ENCODE peak calls at places on chromosomes 13 and 19, in seven cellular contexts. One of them, this sample, is unnamed.

GRCh38 chr19:51023946-51024345 is 2.5 kb downstream of the KLK11 start:
- DNase-seq in stimulated activated CD8-positive, alpha-beta memory T cell treated with anti-CD3 and anti-CD28 coated beads, Interleukin-2, amount 100 ng/mL, for 48 hours: no peak
- DNase-seq in neural crest cell: no peak
- DNase-seq in mucosa of descending colon: no peak
- DNase-seq in H54: no peak
- DNase-seq in aorta: no peak
- DNase-seq in NCI-H2171: no peak
- DNase-seq in this sample: no peak

GRCh38 chr19:5539431-5539833 is 28.3 kb downstream of the TINCR start:
- DNase-seq in stimulated activated CD8-positive, alpha-beta memory T cell treated with anti-CD3 and anti-CD28 coated beads, Interleukin-2, amount 100 ng/mL, for 48 hours: no peak
- DNase-seq in neural crest cell: peak
- DNase-seq in mucosa of descending colon: no peak
- DNase-seq in H54: no peak
- DNase-seq in aorta: no peak
- DNase-seq in NCI-H2171: no peak
- DNase-seq in this sample: no peak

GRCh38 chr13:99636728-99637353 is 135.6 kb downstream of the TM9SF2 start:
- DNase-seq in stimulated activated CD8-positive, alpha-beta memory T cell treated with anti-CD3 and anti-CD28 coated beads, Interleukin-2, amount 100 ng/mL, for 48 hours: no peak
- DNase-seq in neural crest cell: no peak
- DNase-seq in mucosa of descending colon: no peak
- DNase-seq in H54: no peak
- DNase-seq in aorta: no peak
- DNase-seq in NCI-H2171: no peak
- DNase-seq in this sample: no peak

GRCh38 chr13:98068511-98068910 is 74.4 kb upstream of the FARP1 start:
- DNase-seq in stimulated activated CD8-positive, alpha-beta memory T cell treated with anti-CD3 and anti-CD28 coated beads, Interleukin-2, amount 100 ng/mL, for 48 hours: no peak
- DNase-seq in neural crest cell: no peak
- DNase-seq in mucosa of descending colon: no peak
- DNase-seq in H54: no peak
- DNase-seq in aorta: no peak
- DNase-seq in NCI-H2171: no peak
- DNase-seq in this sample: no peak

GRCh38 chr19:8151499-8152035 is 2.2 kb upstream of the FBN3 start:
- DNase-seq in stimulated activated CD8-positive, alpha-beta memory T cell treated with anti-CD3 and anti-CD28 coated beads, Interleukin-2, amount 100 ng/mL, for 48 hours: no peak
- DNase-seq in neural crest cell: no peak
- DNase-seq in mucosa of descending colon: no peak
- DNase-seq in H54: peak
- DNase-seq in aorta: no peak
- DNase-seq in NCI-H2171: no peak
- DNase-seq in this sample: no peak

GRCh38 chr19:2729943-2730818 is 9.0 kb upstream of the DIRAS1 start:
- DNase-seq in stimulated activated CD8-positive, alpha-beta memory T cell treated with anti-CD3 and anti-CD28 coated beads, Interleukin-2, amount 100 ng/mL, for 48 hours: no peak
- DNase-seq in neural crest cell: no peak
- DNase-seq in mucosa of descending colon: no peak
- DNase-seq in H54: no peak
- DNase-seq in aorta: no peak
- DNase-seq in NCI-H2171: no peak
- DNase-seq in this sample: no peak

GRCh38 chr19:38289955-38290354 is 14.1 kb upstream of the C19orf33 start:
- DNase-seq in stimulated activated CD8-positive, alpha-beta memory T cell treated with anti-CD3 and anti-CD28 coated beads, Interleukin-2, amount 100 ng/mL, for 48 hours: no peak
- DNase-seq in neural crest cell: no peak
- DNase-seq in mucosa of descending colon: no peak
- DNase-seq in H54: no peak
- DNase-seq in aorta: no peak
- DNase-seq in NCI-H2171: no peak
- DNase-seq in this sample: no peak

GRCh38 chr19:45955905-45956608 is 17.6 kb downstream of the NOVA2 start:
- DNase-seq in stimulated activated CD8-positive, alpha-beta memory T cell treated with anti-CD3 and anti-CD28 coated beads, Interleukin-2, amount 100 ng/mL, for 48 hours: no peak
- DNase-seq in neural crest cell: peak
- DNase-seq in mucosa of descending colon: no peak
- DNase-seq in H54: peak
- DNase-seq in aorta: no peak
- DNase-seq in NCI-H2171: no peak
- DNase-seq in this sample: no peak

GRCh38 chr19:8569066-8569761 is 8.0 kb downstream of the MYO1F start:
- DNase-seq in stimulated activated CD8-positive, alpha-beta memory T cell treated with anti-CD3 and anti-CD28 coated beads, Interleukin-2, amount 100 ng/mL, for 48 hours: peak
- DNase-seq in neural crest cell: no peak
- DNase-seq in mucosa of descending colon: peak
- DNase-seq in H54: peak
- DNase-seq in aorta: peak
- DNase-seq in NCI-H2171: no peak
- DNase-seq in this sample: peak

GRCh38 chr19:37519890-37520289 is 13.2 kb downstream of the ZNF793 start:
- DNase-seq in stimulated activated CD8-positive, alpha-beta memory T cell treated with anti-CD3 and anti-CD28 coated beads, Interleukin-2, amount 100 ng/mL, for 48 hours: no peak
- DNase-seq in neural crest cell: no peak
- DNase-seq in mucosa of descending colon: no peak
- DNase-seq in H54: peak
- DNase-seq in aorta: no peak
- DNase-seq in NCI-H2171: no peak
- DNase-seq in this sample: no peak

GRCh38 chr19:33700408-33700757 is 78.6 kb downstream of the CHST8 start:
- DNase-seq in stimulated activated CD8-positive, alpha-beta memory T cell treated with anti-CD3 and anti-CD28 coated beads, Interleukin-2, amount 100 ng/mL, for 48 hours: no peak
- DNase-seq in neural crest cell: no peak
- DNase-seq in mucosa of descending colon: no peak
- DNase-seq in H54: no peak
- DNase-seq in aorta: no peak
- DNase-seq in NCI-H2171: no peak
- DNase-seq in this sample: no peak

GRCh38 chr13:59677966-59678814 is 485.5 kb downstream of the DIAPH3 start:
- DNase-seq in stimulated activated CD8-positive, alpha-beta memory T cell treated with anti-CD3 and anti-CD28 coated beads, Interleukin-2, amount 100 ng/mL, for 48 hours: no peak
- DNase-seq in neural crest cell: no peak
- DNase-seq in mucosa of descending colon: no peak
- DNase-seq in H54: no peak
- DNase-seq in aorta: no peak
- DNase-seq in NCI-H2171: no peak
- DNase-seq in this sample: peak

GRCh38 chr19:628168-628567 is 5.2 kb downstream of the POLRMT start:
- DNase-seq in stimulated activated CD8-positive, alpha-beta memory T cell treated with anti-CD3 and anti-CD28 coated beads, Interleukin-2, amount 100 ng/mL, for 48 hours: no peak
- DNase-seq in neural crest cell: no peak
- DNase-seq in mucosa of descending colon: no peak
- DNase-seq in H54: no peak
- DNase-seq in aorta: no peak
- DNase-seq in NCI-H2171: no peak
- DNase-seq in this sample: no peak

GRCh38 chr13:75959861-75960481 is 323.8 kb downstream of the LMO7 start:
- DNase-seq in stimulated activated CD8-positive, alpha-beta memory T cell treated with anti-CD3 and anti-CD28 coated beads, Interleukin-2, amount 100 ng/mL, for 48 hours: no peak
- DNase-seq in neural crest cell: no peak
- DNase-seq in mucosa of descending colon: no peak
- DNase-seq in H54: no peak
- DNase-seq in aorta: no peak
- DNase-seq in NCI-H2171: no peak
- DNase-seq in this sample: no peak

GRCh38 chr19:12090807-12091206 is 26.3 kb downstream of the ZNF844 start:
- DNase-seq in stimulated activated CD8-positive, alpha-beta memory T cell treated with anti-CD3 and anti-CD28 coated beads, Interleukin-2, amount 100 ng/mL, for 48 hours: peak
- DNase-seq in neural crest cell: peak
- DNase-seq in mucosa of descending colon: no peak
- DNase-seq in H54: peak
- DNase-seq in aorta: peak
- DNase-seq in NCI-H2171: no peak
- DNase-seq in this sample: peak

GRCh38 chr13:41562083-41562482 is 104.7 kb downstream of the RGCC start:
- DNase-seq in stimulated activated CD8-positive, alpha-beta memory T cell treated with anti-CD3 and anti-CD28 coated beads, Interleukin-2, amount 100 ng/mL, for 48 hours: no peak
- DNase-seq in neural crest cell: no peak
- DNase-seq in mucosa of descending colon: no peak
- DNase-seq in H54: peak
- DNase-seq in aorta: no peak
- DNase-seq in NCI-H2171: no peak
- DNase-seq in this sample: peak

GRCh38 chr19:47541507-47541906 is 26.6 kb upstream of the NAPA start:
- DNase-seq in stimulated activated CD8-positive, alpha-beta memory T cell treated with anti-CD3 and anti-CD28 coated beads, Interleukin-2, amount 100 ng/mL, for 48 hours: no peak
- DNase-seq in neural crest cell: no peak
- DNase-seq in mucosa of descending colon: no peak
- DNase-seq in H54: no peak
- DNase-seq in aorta: no peak
- DNase-seq in NCI-H2171: no peak
- DNase-seq in this sample: no peak

GRCh38 chr13:78319101-78319627 is 284.2 kb downstream of the POU4F1 start:
- DNase-seq in stimulated activated CD8-positive, alpha-beta memory T cell treated with anti-CD3 and anti-CD28 coated beads, Interleukin-2, amount 100 ng/mL, for 48 hours: no peak
- DNase-seq in neural crest cell: no peak
- DNase-seq in mucosa of descending colon: no peak
- DNase-seq in H54: no peak
- DNase-seq in aorta: no peak
- DNase-seq in NCI-H2171: no peak
- DNase-seq in this sample: no peak

GRCh38 chr13:27170221-27170520 is 1.4 kb downstream of the USP12 start:
- DNase-seq in stimulated activated CD8-positive, alpha-beta memory T cell treated with anti-CD3 and anti-CD28 coated beads, Interleukin-2, amount 100 ng/mL, for 48 hours: no peak
- DNase-seq in neural crest cell: no peak
- DNase-seq in mucosa of descending colon: no peak
- DNase-seq in H54: no peak
- DNase-seq in aorta: no peak
- DNase-seq in NCI-H2171: no peak
- DNase-seq in this sample: no peak

GRCh38 chr19:40237791-40238190 is 11.3 kb upstream of the CCNP start:
- DNase-seq in stimulated activated CD8-positive, alpha-beta memory T cell treated with anti-CD3 and anti-CD28 coated beads, Interleukin-2, amount 100 ng/mL, for 48 hours: no peak
- DNase-seq in neural crest cell: no peak
- DNase-seq in mucosa of descending colon: no peak
- DNase-seq in H54: no peak
- DNase-seq in aorta: no peak
- DNase-seq in NCI-H2171: no peak
- DNase-seq in this sample: no peak

This sample was measured in Jurkat, Clone E6-1.